ENCODE peak calls at places on chromosomes 12 and 14, in nine cellular contexts. V is fibroblast of mammary gland; K is AG08395; N is HFFc6; W is activated naive CD8-positive, alpha-beta T cell treated with anti-CD3 and anti-CD28 coated beads for 36 hours; X is adrenal gland; G is NCI-H2171; O is fibroblast of villous mesenchyme; Y is activated gamma-delta T cell. Q is an unnamed sample.

GRCh38 chr12:51270847-51271518 is 768 bp upstream of the SMAGP start:
- DNase-seq in V (peak; percentile 90), K (peak; percentile 79), N (peak; percentile 89), W (no peak), X (no peak), G (no peak), O (peak; percentile 60), Y (no peak), Q (peak; percentile 79)

GRCh38 chr12:6211421-6211869 is 11.2 kb downstream of the CD9 start:
- DNase-seq in V (peak; percentile 88), K (peak; percentile 93), N (peak; percentile 74), W (no peak), X (no peak), G (no peak), O (peak; percentile 90), Y (no peak), Q (no peak)

GRCh38 chr12:120229583-120230325 is 28.8 kb upstream of the RPLP0 start:
- DNase-seq in V (peak; percentile 54), K (no peak), N (peak; percentile 43), W (no peak), X (no peak), G (no peak), O (peak; percentile 84), Y (no peak), Q (peak; percentile 84)

GRCh38 chr14:96189288-96189711 is 15.3 kb upstream of the BDKRB2 start:
- DNase-seq in V (peak; percentile 74), K (peak; percentile 88), N (peak; percentile 56), W (no peak), X (no peak), G (no peak), O (peak; percentile 59), Y (no peak), Q (peak; percentile 24)

GRCh38 chr14:105336477-105337287 is 22.1 kb downstream of the PACS2 start:
- DNase-seq in V (no peak), K (no peak), N (no peak), W (no peak), X (no peak), G (peak; percentile 8), O (no peak), Y (no peak), Q (no peak)

GRCh38 chr12:11856971-11857370 is 207.5 kb downstream of the ETV6 start:
- DNase-seq in V (no peak), K (no peak), N (no peak), W (no peak), X (no peak), G (no peak), O (no peak), Y (no peak), Q (no peak)

GRCh38 chr12:109759595-109759994 is 46.0 kb downstream of the FAM222A start:
- DNase-seq in V (no peak), K (no peak), N (no peak), W (no peak), X (peak; percentile 69), G (no peak), O (no peak), Y (no peak), Q (no peak)

GRCh38 chr12:101204598-101205304 is 5.3 kb downstream of the SLC5A8 start:
- DNase-seq in V (no peak), K (no peak), N (no peak), W (no peak), X (peak; percentile 54), G (no peak), O (no peak), Y (no peak), Q (no peak)

GRCh38 chr12:75482636-75483035 is 2.1 kb downstream of the GLIPR1 start:
- DNase-seq in V (peak; percentile 39), K (no peak), N (no peak), W (no peak), X (no peak), G (no peak), O (no peak), Y (no peak), Q (no peak)

GRCh38 chr12:54294152-54294913 is 6.5 kb downstream of the NFE2 start:
- DNase-seq in V (peak; percentile 44), K (peak; percentile 72), N (peak; percentile 22), W (peak; percentile 52), X (peak; percentile 80), G (no peak), O (peak; percentile 49), Y (no peak), Q (no peak)

GRCh38 chr12:9906888-9907287 is 25.3 kb downstream of the CLEC2A start:
- DNase-seq in V (peak; percentile 2), K (no peak), N (no peak), W (peak; percentile 20), X (no peak), G (no peak), O (no peak), Y (no peak), Q (no peak)

GRCh38 chr14:60968099-60968498 is 12.8 kb downstream of the TRMT5 start:
- DNase-seq in V (no peak), K (no peak), N (no peak), W (no peak), X (no peak), G (no peak), O (no peak), Y (no peak), Q (no peak)

GRCh38 chr14:54881761-54882401 is 20.7 kb downstream of the GCH1 start:
- DNase-seq in V (peak; percentile 45), K (peak; percentile 29), N (no peak), W (peak; percentile 22), X (no peak), G (no peak), O (peak; percentile 82), Y (no peak), Q (no peak)

GRCh38 chr14:90517431-90517841 is 120.6 kb downstream of the CALM1 start:
- DNase-seq in V (no peak), K (no peak), N (no peak), W (no peak), X (no peak), G (no peak), O (no peak), Y (no peak), Q (no peak)

GRCh38 chr12:78470354-78471195 is 394.0 kb upstream of the SYT1 start:
- DNase-seq in V (peak; percentile 60), K (peak; percentile 38), N (peak; percentile 46), W (no peak), X (peak; percentile 70), G (peak; percentile 67), O (peak; percentile 46), Y (no peak), Q (peak; percentile 36)

GRCh38 chr14:57199911-57200310 is 68.8 kb downstream of the EXOC5 start:
- DNase-seq in V (peak; percentile 47), K (no peak), N (peak; percentile 27), W (no peak), X (no peak), G (no peak), O (peak; percentile 21), Y (no peak), Q (peak; percentile 73)

GRCh38 chr14:89184952-89185351 is 232.1 kb downstream of the FOXN3 start:
- DNase-seq in V (no peak), K (no peak), N (no peak), W (no peak), X (no peak), G (no peak), O (no peak), Y (no peak), Q (no peak)

GRCh38 chr14:104730504-104730903 is 6.5 kb downstream of the ADSS1 start:
- DNase-seq in V (no peak), K (no peak), N (no peak), W (no peak), X (no peak), G (no peak), O (no peak), Y (no peak), Q (no peak)

Q was measured in NCI-H226.